ENCODE peak calls at places on chromosomes 13 and 19, in five cellular contexts. One of them, this sample, is unnamed.

GRCh38 chr13:42041017-42041683 is 7.3 kb upstream of the DGKH start:
- DNase-seq in iPS DF 6.9: no peak
- DNase-seq in NCI-H774: peak
- DNase-seq in left ventricle myocardium superior: peak
- DNase-seq in stimulated activated CD4-positive, alpha-beta T cell treated with anti-CD3 and anti-CD28 coated beads, Interleukin-1b, Interleukin-23, amount 100 ng/mL, for 1 hour: peak
- DNase-seq in this sample: no peak

GRCh38 chr13:112943309-112944125 is 25.5 kb upstream of the MCF2L start:
- DNase-seq in iPS DF 6.9: no peak
- DNase-seq in NCI-H774: peak
- DNase-seq in left ventricle myocardium superior: peak
- DNase-seq in stimulated activated CD4-positive, alpha-beta T cell treated with anti-CD3 and anti-CD28 coated beads, Interleukin-1b, Interleukin-23, amount 100 ng/mL, for 1 hour: no peak
- DNase-seq in this sample: no peak

GRCh38 chr13:98525852-98526512 is 50.9 kb downstream of the STK24 start:
- DNase-seq in iPS DF 6.9: no peak
- DNase-seq in NCI-H774: no peak
- DNase-seq in left ventricle myocardium superior: no peak
- DNase-seq in stimulated activated CD4-positive, alpha-beta T cell treated with anti-CD3 and anti-CD28 coated beads, Interleukin-1b, Interleukin-23, amount 100 ng/mL, for 1 hour: no peak
- DNase-seq in this sample: no peak

GRCh38 chr19:54062643-54063042 is 1.1 kb downstream of the VSTM1 start:
- DNase-seq in iPS DF 6.9: no peak
- DNase-seq in NCI-H774: no peak
- DNase-seq in left ventricle myocardium superior: peak
- DNase-seq in stimulated activated CD4-positive, alpha-beta T cell treated with anti-CD3 and anti-CD28 coated beads, Interleukin-1b, Interleukin-23, amount 100 ng/mL, for 1 hour: no peak
- DNase-seq in this sample: no peak

GRCh38 chr13:51704399-51705306 is 99.3 kb downstream of the DHRS12 start:
- DNase-seq in iPS DF 6.9: no peak
- DNase-seq in NCI-H774: no peak
- DNase-seq in left ventricle myocardium superior: no peak
- DNase-seq in stimulated activated CD4-positive, alpha-beta T cell treated with anti-CD3 and anti-CD28 coated beads, Interleukin-1b, Interleukin-23, amount 100 ng/mL, for 1 hour: no peak
- DNase-seq in this sample: no peak

GRCh38 chr19:51147663-51148062 is 5.6 kb downstream of the SIGLEC7 start:
- DNase-seq in iPS DF 6.9: no peak
- DNase-seq in NCI-H774: no peak
- DNase-seq in left ventricle myocardium superior: no peak
- DNase-seq in stimulated activated CD4-positive, alpha-beta T cell treated with anti-CD3 and anti-CD28 coated beads, Interleukin-1b, Interleukin-23, amount 100 ng/mL, for 1 hour: no peak
- DNase-seq in this sample: no peak

GRCh38 chr19:10001899-10002298 is 8.4 kb downstream of the COL5A3 start:
- DNase-seq in iPS DF 6.9: peak
- DNase-seq in NCI-H774: no peak
- DNase-seq in left ventricle myocardium superior: peak
- DNase-seq in stimulated activated CD4-positive, alpha-beta T cell treated with anti-CD3 and anti-CD28 coated beads, Interleukin-1b, Interleukin-23, amount 100 ng/mL, for 1 hour: no peak
- DNase-seq in this sample: no peak

GRCh38 chr13:65085977-65086376 is 2144.2 kb downstream of the PCDH9 start:
- DNase-seq in iPS DF 6.9: no peak
- DNase-seq in NCI-H774: no peak
- DNase-seq in left ventricle myocardium superior: no peak
- DNase-seq in stimulated activated CD4-positive, alpha-beta T cell treated with anti-CD3 and anti-CD28 coated beads, Interleukin-1b, Interleukin-23, amount 100 ng/mL, for 1 hour: no peak
- DNase-seq in this sample: no peak

GRCh38 chr19:51784922-51785690 is 9.9 kb upstream of the FPR3 start:
- DNase-seq in iPS DF 6.9: no peak
- DNase-seq in NCI-H774: no peak
- DNase-seq in left ventricle myocardium superior: peak
- DNase-seq in stimulated activated CD4-positive, alpha-beta T cell treated with anti-CD3 and anti-CD28 coated beads, Interleukin-1b, Interleukin-23, amount 100 ng/mL, for 1 hour: peak
- DNase-seq in this sample: no peak

GRCh38 chr13:89721216-89721615 is 1626.3 kb upstream of the MIR17HG start:
- DNase-seq in iPS DF 6.9: no peak
- DNase-seq in NCI-H774: no peak
- DNase-seq in left ventricle myocardium superior: no peak
- DNase-seq in stimulated activated CD4-positive, alpha-beta T cell treated with anti-CD3 and anti-CD28 coated beads, Interleukin-1b, Interleukin-23, amount 100 ng/mL, for 1 hour: no peak
- DNase-seq in this sample: no peak

GRCh38 chr19:8355631-8356402 is 8.1 kb upstream of the ANGPTL4 start:
- DNase-seq in iPS DF 6.9: no peak
- DNase-seq in NCI-H774: no peak
- DNase-seq in left ventricle myocardium superior: no peak
- DNase-seq in stimulated activated CD4-positive, alpha-beta T cell treated with anti-CD3 and anti-CD28 coated beads, Interleukin-1b, Interleukin-23, amount 100 ng/mL, for 1 hour: no peak
- DNase-seq in this sample: no peak

GRCh38 chr19:45348367-45349125 is 8.0 kb downstream of the KLC3 start:
- DNase-seq in iPS DF 6.9: no peak
- DNase-seq in NCI-H774: no peak
- DNase-seq in left ventricle myocardium superior: no peak
- DNase-seq in stimulated activated CD4-positive, alpha-beta T cell treated with anti-CD3 and anti-CD28 coated beads, Interleukin-1b, Interleukin-23, amount 100 ng/mL, for 1 hour: no peak
- DNase-seq in this sample: peak

GRCh38 chr19:15934332-15935078 is at the start of gene CYP4F11:
- DNase-seq in iPS DF 6.9: no peak
- DNase-seq in NCI-H774: peak
- DNase-seq in left ventricle myocardium superior: peak
- DNase-seq in stimulated activated CD4-positive, alpha-beta T cell treated with anti-CD3 and anti-CD28 coated beads, Interleukin-1b, Interleukin-23, amount 100 ng/mL, for 1 hour: no peak
- DNase-seq in this sample: no peak

GRCh38 chr13:74423434-74423833 is 289.2 kb upstream of the KLF12 start:
- DNase-seq in iPS DF 6.9: no peak
- DNase-seq in NCI-H774: no peak
- DNase-seq in left ventricle myocardium superior: no peak
- DNase-seq in stimulated activated CD4-positive, alpha-beta T cell treated with anti-CD3 and anti-CD28 coated beads, Interleukin-1b, Interleukin-23, amount 100 ng/mL, for 1 hour: no peak
- DNase-seq in this sample: no peak

GRCh38 chr19:8451885-8452284 is 7.1 kb downstream of the HNRNPM start:
- DNase-seq in iPS DF 6.9: no peak
- DNase-seq in NCI-H774: no peak
- DNase-seq in left ventricle myocardium superior: no peak
- DNase-seq in stimulated activated CD4-positive, alpha-beta T cell treated with anti-CD3 and anti-CD28 coated beads, Interleukin-1b, Interleukin-23, amount 100 ng/mL, for 1 hour: no peak
- DNase-seq in this sample: no peak

GRCh38 chr19:13684021-13684420 is 80.3 kb upstream of the MRI1 start:
- DNase-seq in iPS DF 6.9: no peak
- DNase-seq in NCI-H774: no peak
- DNase-seq in left ventricle myocardium superior: no peak
- DNase-seq in stimulated activated CD4-positive, alpha-beta T cell treated with anti-CD3 and anti-CD28 coated beads, Interleukin-1b, Interleukin-23, amount 100 ng/mL, for 1 hour: no peak
- DNase-seq in this sample: no peak

GRCh38 chr13:43720780-43721397 is 65.9 kb downstream of the ENOX1 start:
- DNase-seq in iPS DF 6.9: no peak
- DNase-seq in NCI-H774: no peak
- DNase-seq in left ventricle myocardium superior: no peak
- DNase-seq in stimulated activated CD4-positive, alpha-beta T cell treated with anti-CD3 and anti-CD28 coated beads, Interleukin-1b, Interleukin-23, amount 100 ng/mL, for 1 hour: no peak
- DNase-seq in this sample: no peak

GRCh38 chr19:2578911-2579677 is 103.2 kb downstream of the GADD45B start:
- DNase-seq in iPS DF 6.9: no peak
- DNase-seq in NCI-H774: peak
- DNase-seq in left ventricle myocardium superior: peak
- DNase-seq in stimulated activated CD4-positive, alpha-beta T cell treated with anti-CD3 and anti-CD28 coated beads, Interleukin-1b, Interleukin-23, amount 100 ng/mL, for 1 hour: no peak
- DNase-seq in this sample: peak

GRCh38 chr13:21060063-21060826 is 1.1 kb downstream of the LATS2 start:
- DNase-seq in iPS DF 6.9: no peak
- DNase-seq in NCI-H774: no peak
- DNase-seq in left ventricle myocardium superior: peak
- DNase-seq in stimulated activated CD4-positive, alpha-beta T cell treated with anti-CD3 and anti-CD28 coated beads, Interleukin-1b, Interleukin-23, amount 100 ng/mL, for 1 hour: no peak
- DNase-seq in this sample: no peak

GRCh38 chr13:93628136-93628535 is 401.5 kb downstream of the GPC6 start:
- DNase-seq in iPS DF 6.9: no peak
- DNase-seq in NCI-H774: no peak
- DNase-seq in left ventricle myocardium superior: no peak
- DNase-seq in stimulated activated CD4-positive, alpha-beta T cell treated with anti-CD3 and anti-CD28 coated beads, Interleukin-1b, Interleukin-23, amount 100 ng/mL, for 1 hour: no peak
- DNase-seq in this sample: no peak

GRCh38 chr19:17719730-17720486 is 628 bp downstream of the MAP1S start:
- DNase-seq in iPS DF 6.9: no peak
- DNase-seq in NCI-H774: peak
- DNase-seq in left ventricle myocardium superior: no peak
- DNase-seq in stimulated activated CD4-positive, alpha-beta T cell treated with anti-CD3 and anti-CD28 coated beads, Interleukin-1b, Interleukin-23, amount 100 ng/mL, for 1 hour: peak
- DNase-seq in this sample: no peak